ENCODE peak calls at places on chromosomes 13 and 19, in four cellular contexts. E is GM12878, R is K562, C is A549. L is an unnamed sample.

GRCh38 chr19:1449467-1450442 is at the start of gene APC2:
- DNase-seq in E (no peak), R (peak), C (no peak), L (peak)

GRCh38 chr19:7917292-7918061 is 2.7 kb upstream of the SNAPC2 start:
- DNase-seq in E (no peak), R (no peak), C (peak), L (peak)

GRCh38 chr13:98761126-98761978 is 8.9 kb upstream of the SLC15A1 start:
- DNase-seq in E (peak), R (no peak), C (no peak), L (peak)

GRCh38 chr13:49247722-49248432 is at the start of gene CDADC1:
- DNase-seq in E (peak), R (peak), C (peak), L (peak)

GRCh38 chr19:12913871-12914690 is 5.0 kb downstream of the SYCE2 start:
- DNase-seq in E (no peak), R (no peak), C (no peak), L (no peak)

GRCh38 chr13:100398360-100398759 is 190.2 kb downstream of the GGACT start:
- DNase-seq in E (no peak), R (no peak), C (no peak), L (no peak)

GRCh38 chr19:40603071-40603718 is 2.0 kb downstream of the LTBP4 start:
- DNase-seq in E (no peak), R (peak), C (peak), L (peak)

GRCh38 chr19:49687150-49687549 is 2.2 kb upstream of the ADM5 start:
- DNase-seq in E (no peak), R (no peak), C (no peak), L (no peak)

GRCh38 chr13:46059405-46059804 is 6.9 kb upstream of the ZC3H13 start:
- DNase-seq in E (no peak), R (no peak), C (no peak), L (no peak)

GRCh38 chr19:14450168-14450874 is 17.2 kb downstream of the PKN1 start:
- DNase-seq in E (no peak), R (peak), C (peak), L (no peak)

GRCh38 chr19:4547303-4548237 is 7.7 kb upstream of the LRG1 start:
- DNase-seq in E (no peak), R (no peak), C (peak), L (no peak)

GRCh38 chr19:1606138-1606651 is 933 bp upstream of the UQCR11 start:
- DNase-seq in E (no peak), R (peak), C (no peak), L (no peak)

GRCh38 chr19:15524781-15525180 is 16.5 kb downstream of the CYP4F22 start:
- DNase-seq in E (no peak), R (no peak), C (no peak), L (no peak)

GRCh38 chr19:19578241-19578640 is 40.2 kb downstream of the CILP2 start:
- DNase-seq in E (no peak), R (no peak), C (no peak), L (no peak)

GRCh38 chr13:38417727-38418126 is 68.1 kb downstream of the UFM1 start:
- DNase-seq in E (no peak), R (peak), C (peak), L (peak)

GRCh38 chr13:99845136-99845874 is 126.3 kb downstream of the ZIC5 start:
- DNase-seq in E (no peak), R (no peak), C (no peak), L (no peak)

GRCh38 chr13:102690883-102691282 is 4.0 kb downstream of the METTL21C start:
- DNase-seq in E (no peak), R (no peak), C (no peak), L (no peak)

GRCh38 chr13:49669735-49670309 is 21.5 kb downstream of the EBPL start:
- DNase-seq in E (no peak), R (peak), C (peak), L (peak)

GRCh38 chr19:435707-436412 is 25.0 kb downstream of the SHC2 start:
- DNase-seq in E (no peak), R (no peak), C (no peak), L (no peak)

GRCh38 chr19:1259873-1260748 is 9.0 kb upstream of the CIRBP start:
- DNase-seq in E (no peak), R (no peak), C (peak), L (no peak)

GRCh38 chr19:54388001-54388802 is 23.5 kb upstream of the LAIR1 start:
- DNase-seq in E (no peak), R (no peak), C (no peak), L (no peak)

GRCh38 chr13:36815069-36815468 is 4.0 kb upstream of the RFXAP start:
- DNase-seq in E (no peak), R (no peak), C (peak), L (no peak)

GRCh38 chr13:38630780-38631179 is 56.1 kb upstream of the FREM2 start:
- DNase-seq in E (no peak), R (no peak), C (no peak), L (peak)

GRCh38 chr19:2271516-2272103 is 10.4 kb downstream of the PEAK3 start:
- DNase-seq in E (no peak), R (no peak), C (no peak), L (peak)

GRCh38 chr19:815079-815774 is 6.5 kb downstream of the PLPPR3 start:
- DNase-seq in E (no peak), R (peak), C (no peak), L (no peak)

GRCh38 chr19:35554076-35554475 is 8.7 kb downstream of the TMEM147 start:
- DNase-seq in E (no peak), R (no peak), C (no peak), L (no peak)
- TF ChIP-seq USF2 in E (no peak), R (no peak), C (no peak), L (no peak)

GRCh38 chr19:38975214-38975860 is at the start of gene FBXO17:
- DNase-seq in E (no peak), R (peak), C (peak), L (peak)
- H3K4me3 ChIP-seq in E (no peak), R (peak), C (peak), L (peak)

GRCh38 chr13:113650275-113650674 is 7.7 kb downstream of the ATP4B start:
- DNase-seq in E (no peak), R (no peak), C (no peak), L (no peak)
- TF ChIP-seq ELK1 in E (no peak), R (no peak), C (no peak), L (no peak)

DNA sequence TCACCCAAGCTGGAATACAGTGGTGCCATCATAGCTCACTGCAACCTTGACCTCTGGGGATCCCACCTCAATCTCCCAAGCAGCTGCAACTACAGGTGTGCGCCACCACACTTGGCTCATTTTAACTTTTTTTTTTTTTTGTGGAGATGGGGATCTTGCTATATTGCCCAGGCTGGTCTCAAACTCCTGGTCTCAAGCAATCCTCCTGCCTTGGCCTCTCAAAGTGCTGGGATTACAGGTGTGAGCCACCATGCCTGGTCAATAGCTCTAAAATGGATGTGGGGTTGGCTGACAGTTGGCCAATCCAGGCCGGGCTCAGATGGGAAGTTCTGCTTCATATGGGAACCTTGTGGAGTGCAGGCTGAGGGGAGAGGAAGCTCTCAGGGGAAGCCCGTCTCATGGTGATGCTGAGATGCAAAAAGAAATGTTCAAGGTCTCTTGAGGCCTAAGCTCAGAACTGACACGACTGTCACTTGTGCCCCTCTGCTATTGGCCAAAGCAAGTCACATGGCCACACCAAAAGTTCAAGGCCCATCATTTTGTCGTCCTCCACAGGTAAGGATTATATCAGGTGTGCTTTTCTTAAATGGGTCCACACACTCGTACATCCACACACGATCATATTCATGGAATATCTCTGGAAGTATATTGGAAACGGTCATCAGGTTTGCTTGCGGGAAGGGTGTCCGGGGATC is 6.8 kb upstream of the KLC3 start:
- DNase-seq in E (no peak), R (no peak), C (no peak), L (no peak)
- TF ChIP-seq USF2 in E (no peak), R (peak), C (peak), L (peak)

GRCh38 chr19:56837892-56838679 is 2.4 kb downstream of the PEG3 start:
- DNase-seq in E (no peak), R (no peak), C (no peak), L (no peak)

GRCh38 chr19:56838930-56839664 is 1.4 kb downstream of the PEG3 start:
- DNase-seq in E (no peak), R (no peak), C (peak), L (no peak)

GRCh38 chr19:56837492-56837891 is 3.0 kb downstream of the PEG3 start:
- DNase-seq in E (no peak), R (no peak), C (no peak), L (no peak)

GRCh38 chr19:56839665-56840451 is 668 bp downstream of the PEG3 start:
- DNase-seq in E (no peak), R (no peak), C (no peak), L (no peak)

GRCh38 chr19:56838680-56838929 is 1.9 kb downstream of the PEG3 start:
- DNase-seq in E (no peak), R (no peak), C (no peak), L (no peak)
- H3K4me3 ChIP-seq in E (no peak), R (no peak), C (no peak), L (no peak)

GRCh38 chr13:109818136-109818535 is 31.8 kb upstream of the IRS2 start:
- DNase-seq in E (no peak), R (no peak), C (no peak), L (no peak)
- TF ChIP-seq ELK1 in E (no peak), R (no peak), C (no peak), L (no peak)

DNA sequence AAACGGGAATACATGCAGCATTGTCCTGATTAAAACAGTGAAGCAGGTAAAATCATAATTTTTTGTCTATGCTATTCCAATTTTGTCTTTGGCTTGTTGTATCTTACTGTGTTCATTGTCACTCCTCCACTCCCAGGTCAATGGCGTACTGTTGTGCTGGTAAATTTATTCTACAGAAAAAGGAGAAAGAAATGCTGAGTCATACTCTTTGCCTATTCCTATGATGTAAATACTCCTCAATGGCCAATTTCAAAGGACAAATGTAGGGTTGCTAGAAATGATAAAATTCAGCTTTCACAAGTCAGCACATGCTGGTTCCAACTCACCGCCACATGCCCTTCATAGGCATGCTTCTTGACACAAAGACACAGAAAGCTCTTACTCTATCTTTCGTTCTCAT is 694.4 kb upstream of the PCDH20 start:
- DNase-seq in E (no peak), R (no peak), C (no peak), L (no peak)
- TF ChIP-seq USF2 in E (no peak), R (no peak), C (no peak), L (no peak)

L was measured in IMR-90.